ENCODE peak calls at places on chromosomes 1 and 21, in four cellular contexts. J, L, F and C are unnamed samples.

GRCh38 chr1:177945943-177946650 is 23.8 kb downstream of the SEC16B start:
- DNase-seq in J (no peak), L (peak), F (peak), C (peak)

GRCh38 chr1:167935252-167936067 is 1.0 kb upstream of the DCAF6 start:
- DNase-seq in J (peak), L (no peak), F (peak), C (peak)

GRCh38 chr1:173506437-173506836 is 29.3 kb downstream of the PRDX6 start:
- DNase-seq in J (no peak), L (no peak), F (peak), C (peak)

GRCh38 chr1:77424236-77424635 is 142.4 kb downstream of the AK5 start:
- DNase-seq in J (no peak), L (no peak), F (no peak), C (no peak)

GRCh38 chr1:155499953-155500621 is 62.5 kb downstream of the ASH1L start:
- DNase-seq in J (no peak), L (no peak), F (no peak), C (peak)

GRCh38 chr1:59017501-59018231 is 233.8 kb upstream of the JUN start:
- DNase-seq in J (no peak), L (no peak), F (no peak), C (no peak)

GRCh38 chr1:156660752-156661112 is 16.5 kb downstream of the NES start:
- DNase-seq in J (no peak), L (no peak), F (peak), C (no peak)

GRCh38 chr1:11650331-11650991 is 3.8 kb downstream of the FBXO2 start:
- DNase-seq in J (peak), L (peak), F (peak), C (peak)

GRCh38 chr1:43372172-43372571 is 4.4 kb upstream of the ELOVL1 start:
- DNase-seq in J (no peak), L (no peak), F (no peak), C (no peak)

GRCh38 chr1:32047701-32048100 is 25.0 kb upstream of the TMEM39B start:
- DNase-seq in J (no peak), L (no peak), F (no peak), C (no peak)

GRCh38 chr21:39756285-39756684 is 11.3 kb downstream of the IGSF5 start:
- DNase-seq in J (no peak), L (no peak), F (no peak), C (no peak)

GRCh38 chr1:44786138-44786840 is 1.7 kb downstream of the BEST4 start:
- DNase-seq in J (peak), L (peak), F (peak), C (peak)

GRCh38 chr1:227896710-227897655 is 50.7 kb downstream of the WNT9A start:
- DNase-seq in J (peak), L (no peak), F (no peak), C (no peak)